ENCODE peak calls at places on chromosomes 6 and 20, in six cellular contexts. N is right lobe of liver, H is left ventricle myocardium inferior, D is sigmoid colon, E is upper lobe of left lung, V is RWPE2. K is an unnamed sample. For H3K36me3 and H3K4me1, the result is how much of the 10 kb centered on the place peaks cover.

GRCh38 chr6:42404494-42404893 is 47.2 kb downstream of the TRERF1 start:
- DNase-seq in N (peak), D (no peak), E (no peak), H (no peak), V (peak), K (peak)

GRCh38 chr6:136701011-136701410 is 91.3 kb downstream of the MAP3K5 start:
- DNase-seq in V (no peak), N (no peak), D (no peak), H (no peak), E (no peak), K (no peak)

GRCh38 chr20:62492711-62493110 is 16.9 kb upstream of the GATA5 start:
- DNase-seq in V (no peak), H (no peak), E (peak), D (no peak), N (no peak), K (no peak)

GRCh38 chr6:7561153-7561964 is 19.9 kb downstream of the DSP start:
- DNase-seq in D (no peak), E (no peak), N (peak), H (no peak), V (no peak), K (no peak)

GRCh38 chr6:33583591-33584155 is 3.6 kb upstream of the BAK1 start:
- DNase-seq in V (no peak), D (no peak), H (no peak), N (no peak), E (no peak), K (no peak)

GRCh38 chr6:38489951-38490350 is 149.8 kb downstream of the BTBD9 start:
- DNase-seq in D (no peak), N (no peak), H (no peak), V (no peak), E (no peak), K (no peak)

GRCh38 chr6:148997863-148998262 is 251.0 kb downstream of the UST start:
- DNase-seq in H (no peak), E (no peak), V (no peak), D (no peak), N (no peak), K (no peak)

GRCh38 chr6:108566406-108566805 is 5.7 kb downstream of the FOXO3 start:
- DNase-seq in V (no peak), N (no peak), H (no peak), D (no peak), E (no peak), K (no peak)

DNA sequence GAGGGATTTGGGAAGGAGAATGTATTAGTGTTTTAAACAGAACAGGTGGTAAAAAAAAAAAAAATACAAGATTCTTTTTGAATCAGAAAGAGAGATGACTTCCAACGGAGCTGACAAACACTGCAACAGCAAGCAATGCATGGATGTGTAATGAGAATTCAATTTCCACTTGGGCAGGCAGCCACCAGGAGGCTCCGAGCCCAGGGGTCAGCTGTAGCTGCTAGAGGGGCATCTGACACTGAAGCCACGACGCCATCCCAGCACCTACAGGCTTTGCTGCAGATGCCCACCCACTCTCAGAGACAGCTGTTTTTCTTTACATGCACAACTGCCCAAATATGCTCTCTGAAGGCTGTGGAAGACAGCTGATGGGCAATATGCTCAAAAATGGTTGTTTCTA is 75.4 kb downstream of the ELOVL5 start:
- DNase-seq in H (no peak), N (no peak), E (peak), D (no peak), V (no peak), K (no peak)
- H3K36me3 ChIP-seq in H (half or more), N (half or more), E (half or more), D (half or more), V (half or more), K (under half)

GRCh38 chr6:45714795-45715507 is 300.7 kb downstream of the CLIC5 start:
- DNase-seq in E (no peak), D (peak), N (peak), H (no peak), V (no peak), K (peak)
- TF ChIP-seq CTCF in E (peak), D (peak), N (peak), H (peak), V (peak), K (peak)

DNA sequence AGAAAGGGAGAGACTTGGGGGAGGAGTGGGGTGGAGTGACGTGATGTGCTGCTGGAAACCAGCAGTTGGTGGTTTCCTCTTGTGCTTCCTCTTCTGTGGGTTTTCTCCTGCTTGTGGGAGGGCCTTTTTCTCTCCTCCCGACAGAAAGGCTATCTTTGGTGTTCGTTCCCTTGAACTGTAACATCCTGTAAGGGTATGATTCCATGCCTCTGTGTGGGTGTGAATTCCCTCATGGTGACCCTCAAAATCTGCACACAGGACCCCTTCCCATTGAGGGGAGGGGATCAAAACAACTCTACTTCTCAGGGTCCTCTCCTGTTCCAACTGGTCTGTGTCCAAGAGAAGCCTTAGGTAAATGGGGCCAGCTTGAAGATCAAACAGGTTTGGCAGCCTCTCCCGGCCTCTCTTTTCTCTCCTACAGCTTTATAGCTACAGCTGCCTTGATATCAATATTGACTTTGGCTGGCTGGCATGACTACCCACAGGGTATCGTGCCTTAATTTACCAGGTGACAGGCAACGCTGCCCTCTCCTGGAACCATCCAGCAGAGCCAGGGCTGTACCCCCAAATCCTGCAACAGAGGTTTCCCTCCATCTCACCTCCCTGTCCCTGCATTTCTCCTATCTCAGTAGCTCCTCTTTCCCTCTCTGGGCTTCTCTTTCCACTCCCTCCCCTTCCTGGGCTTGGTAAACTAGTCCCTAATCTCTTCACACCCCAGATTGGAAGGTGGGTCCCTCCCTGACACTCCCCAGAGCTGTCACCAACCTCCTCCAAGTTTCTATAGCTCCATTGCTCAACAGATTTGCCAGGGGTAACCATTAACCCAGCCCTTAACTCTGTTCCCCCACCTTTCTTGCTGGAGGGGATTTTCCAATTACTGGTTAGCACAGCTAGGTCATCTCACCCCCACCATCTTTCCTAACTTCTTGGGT is 1.5 kb upstream of the MSH5 start:
- DNase-seq in V (no peak), D (no peak), N (peak), E (no peak), H (no peak), K (no peak)
- H3K4me1 ChIP-seq in V (under half), D (under half), N (under half), E (half or more), H (half or more), K (half or more)

GRCh38 chr20:58992911-58993310 is 11.9 kb downstream of the NELFCD start:
- DNase-seq in E (no peak), N (no peak), H (no peak), V (peak), D (no peak), K (no peak)

GRCh38 chr20:58989196-58989595 is 8.1 kb downstream of the NELFCD start:
- DNase-seq in V (peak), N (peak), H (no peak), E (no peak), D (peak), K (no peak)

GRCh38 chr20:58993332-58994248 is 12.5 kb downstream of the NELFCD start:
- DNase-seq in H (no peak), N (peak), D (peak), E (no peak), V (peak), K (no peak)

GRCh38 chr20:58990651-58991445 is 9.8 kb downstream of the NELFCD start:
- DNase-seq in H (no peak), D (peak), V (peak), E (no peak), N (peak), K (no peak)

DNA sequence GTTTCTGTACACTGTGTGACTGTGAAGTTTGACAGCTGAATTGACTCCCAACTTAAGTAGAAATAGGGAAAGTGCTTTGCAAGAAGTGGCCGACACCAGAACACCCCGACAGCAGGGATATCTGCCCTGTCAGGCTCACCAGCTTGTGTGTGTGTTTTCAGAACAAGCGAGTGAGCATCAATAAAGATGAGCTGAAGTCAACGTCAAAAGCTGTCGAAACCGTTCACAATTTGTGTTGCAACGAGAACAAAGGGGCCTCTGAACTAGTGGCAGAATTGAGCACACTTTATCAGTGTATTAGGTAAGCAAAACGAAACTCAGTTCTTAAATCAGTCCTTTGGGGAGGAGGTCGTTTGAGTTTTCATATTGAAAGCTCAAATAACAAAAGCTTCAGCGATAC is 10.7 kb downstream of the NELFCD start:
- DNase-seq in E (no peak), D (peak), N (peak), V (peak), H (no peak), K (no peak)
- H3K36me3 ChIP-seq in E (half or more), D (half or more), N (half or more), V (half or more), H (half or more), K (half or more)

GRCh38 chr6:159169557-159170332 is 545 bp downstream of the FNDC1 start:
- DNase-seq in H (peak), E (peak), D (peak), N (no peak), V (no peak), K (no peak)

GRCh38 chr6:159170999-159171712 is 2.0 kb downstream of the FNDC1 start:
- DNase-seq in V (no peak), N (no peak), E (no peak), H (peak), D (no peak), K (no peak)

GRCh38 chr6:159169193-159169555 is at the start of gene FNDC1:
- DNase-seq in H (peak), N (no peak), D (no peak), V (no peak), E (peak), K (no peak)

GRCh38 chr6:159170333-159170672 is 1.1 kb downstream of the FNDC1 start:
- DNase-seq in N (no peak), V (no peak), H (no peak), E (no peak), D (no peak), K (no peak)

GRCh38 chr6:159168536-159169192 is 536 bp upstream of the FNDC1 start:
- DNase-seq in V (no peak), D (peak), N (peak), H (peak), E (peak), K (no peak)
- TF ChIP-seq CTCF in V (no peak), D (no peak), N (no peak), H (peak), E (no peak), K (no peak)

DNA sequence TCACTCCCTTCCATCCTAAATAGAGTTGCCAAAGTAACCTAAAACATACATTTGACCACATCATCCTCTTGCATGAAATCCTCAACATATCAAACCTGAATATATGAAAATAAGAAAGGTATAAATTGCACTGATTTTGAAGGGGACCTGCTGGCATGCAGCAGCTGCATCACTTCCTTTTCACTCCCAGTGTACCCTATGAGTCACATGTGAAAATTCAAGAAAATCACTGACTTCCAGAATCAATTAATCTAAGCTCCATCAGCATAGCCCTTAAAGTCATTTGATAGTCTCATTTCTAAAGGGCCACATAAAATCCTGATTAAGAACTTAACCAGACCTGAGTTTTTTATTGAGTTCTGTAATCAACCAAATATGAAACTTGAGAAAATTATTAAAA is 24.3 kb downstream of the SNX14 start:
- DNase-seq in H (no peak), D (no peak), N (no peak), E (no peak), V (no peak), K (no peak)
- H3K4me1 ChIP-seq in H (under half), D (under half), N (under half), E (under half), V (under half), K (under half)

K was measured in CD8-positive, alpha-beta T cell.